ENCODE peak calls at places on chromosomes 1 and 21, in nine cellular contexts. One of them, this sample, is unnamed.

GRCh38 chr1:63691672-63692425 is 82.0 kb upstream of the ROR1 start:
- DNase-seq in WTC11: peak
- DNase-seq in tibial nerve: peak
- DNase-seq in SJSA1: peak
- DNase-seq in tibial artery: peak
- DNase-seq in GM04503: peak
- DNase-seq in Daoy: peak
- DNase-seq in fibroblast of the conjunctiva: peak
- DNase-seq in ovary: peak
- DNase-seq in this sample: peak

GRCh38 chr21:16709866-16710550 is 802.8 kb upstream of the CXADR start:
- DNase-seq in WTC11: no peak
- DNase-seq in tibial nerve: no peak
- DNase-seq in SJSA1: peak
- DNase-seq in tibial artery: no peak
- DNase-seq in GM04503: peak
- DNase-seq in Daoy: no peak
- DNase-seq in fibroblast of the conjunctiva: peak
- DNase-seq in ovary: peak
- DNase-seq in this sample: no peak

GRCh38 chr1:247007511-247008405 is at the start of gene ZNF695:
- DNase-seq in WTC11: peak
- DNase-seq in tibial nerve: no peak
- DNase-seq in SJSA1: peak
- DNase-seq in tibial artery: peak
- DNase-seq in GM04503: peak
- DNase-seq in Daoy: peak
- DNase-seq in fibroblast of the conjunctiva: peak
- DNase-seq in ovary: peak
- DNase-seq in this sample: peak

GRCh38 chr1:54976747-54977146 is 3.7 kb upstream of the TMEM61 start:
- DNase-seq in WTC11: no peak
- DNase-seq in tibial nerve: no peak
- DNase-seq in SJSA1: no peak
- DNase-seq in tibial artery: no peak
- DNase-seq in GM04503: no peak
- DNase-seq in Daoy: no peak
- DNase-seq in fibroblast of the conjunctiva: no peak
- DNase-seq in ovary: no peak
- DNase-seq in this sample: no peak

GRCh38 chr1:176098560-176098959 is 108.5 kb downstream of the COP1 start:
- DNase-seq in WTC11: no peak
- DNase-seq in tibial nerve: no peak
- DNase-seq in SJSA1: no peak
- DNase-seq in tibial artery: no peak
- DNase-seq in GM04503: no peak
- DNase-seq in Daoy: no peak
- DNase-seq in fibroblast of the conjunctiva: no peak
- DNase-seq in ovary: no peak
- DNase-seq in this sample: no peak

GRCh38 chr1:53413175-53414001 is 45.8 kb upstream of the DMRTB1 start:
- DNase-seq in WTC11: no peak
- DNase-seq in tibial nerve: no peak
- DNase-seq in SJSA1: peak
- DNase-seq in tibial artery: no peak
- DNase-seq in GM04503: no peak
- DNase-seq in Daoy: peak
- DNase-seq in fibroblast of the conjunctiva: peak
- DNase-seq in ovary: no peak
- DNase-seq in this sample: peak

GRCh38 chr1:115705085-115706008 is 63.2 kb downstream of the CASQ2 start:
- DNase-seq in WTC11: no peak
- DNase-seq in tibial nerve: no peak
- DNase-seq in SJSA1: peak
- DNase-seq in tibial artery: no peak
- DNase-seq in GM04503: no peak
- DNase-seq in Daoy: no peak
- DNase-seq in fibroblast of the conjunctiva: no peak
- DNase-seq in ovary: no peak
- DNase-seq in this sample: no peak

GRCh38 chr1:64505944-64506658 is 36.2 kb downstream of the CACHD1 start:
- DNase-seq in WTC11: no peak
- DNase-seq in tibial nerve: no peak
- DNase-seq in SJSA1: no peak
- DNase-seq in tibial artery: no peak
- DNase-seq in GM04503: no peak
- DNase-seq in Daoy: peak
- DNase-seq in fibroblast of the conjunctiva: no peak
- DNase-seq in ovary: no peak
- DNase-seq in this sample: peak

GRCh38 chr1:103788377-103788776 is 38.7 kb downstream of the AMY1C start:
- DNase-seq in WTC11: no peak
- DNase-seq in tibial nerve: no peak
- DNase-seq in SJSA1: no peak
- DNase-seq in tibial artery: no peak
- DNase-seq in GM04503: peak
- DNase-seq in Daoy: no peak
- DNase-seq in fibroblast of the conjunctiva: no peak
- DNase-seq in ovary: no peak
- DNase-seq in this sample: peak

GRCh38 chr1:14924012-14924452 is 229.5 kb upstream of the TMEM51 start:
- DNase-seq in WTC11: peak
- DNase-seq in tibial nerve: peak
- DNase-seq in SJSA1: peak
- DNase-seq in tibial artery: peak
- DNase-seq in GM04503: no peak
- DNase-seq in Daoy: peak
- DNase-seq in fibroblast of the conjunctiva: no peak
- DNase-seq in ovary: peak
- DNase-seq in this sample: no peak